ENCODE peak calls at places on chromosomes 5 and 9, in six cellular contexts. One of them, this sample, is unnamed.

GRCh38 chr5:80109549-80110478 is 74.7 kb downstream of the THBS4 start:
- DNase-seq in cardiac muscle cell: peak; percentile 29
- DNase-seq in breast epithelium: no peak
- DNase-seq in prostate gland: no peak
- DNase-seq in colonic mucosa: no peak
- DNase-seq in BE2C: peak; percentile 89
- DNase-seq in this sample: no peak

GRCh38 chr5:109479260-109479860 is 69.6 kb upstream of the PJA2 start:
- DNase-seq in colonic mucosa: no peak
- DNase-seq in BE2C: no peak
- DNase-seq in prostate gland: no peak
- DNase-seq in cardiac muscle cell: peak; percentile 11
- DNase-seq in breast epithelium: no peak
- DNase-seq in this sample: no peak

GRCh38 chr5:176748073-176748966 is 62.0 kb upstream of the UNC5A start:
- DNase-seq in prostate gland: no peak
- DNase-seq in cardiac muscle cell: no peak
- DNase-seq in BE2C: no peak
- DNase-seq in colonic mucosa: no peak
- DNase-seq in breast epithelium: no peak
- DNase-seq in this sample: no peak

GRCh38 chr9:34171753-34172535 is 6.9 kb upstream of the UBAP1 start:
- DNase-seq in prostate gland: no peak
- DNase-seq in breast epithelium: no peak
- DNase-seq in BE2C: no peak
- DNase-seq in colonic mucosa: no peak
- DNase-seq in cardiac muscle cell: no peak
- DNase-seq in this sample: no peak

GRCh38 chr5:91016954-91017690 is 366.0 kb downstream of the ARRDC3 start:
- DNase-seq in colonic mucosa: no peak
- DNase-seq in cardiac muscle cell: no peak
- DNase-seq in prostate gland: no peak
- DNase-seq in breast epithelium: no peak
- DNase-seq in BE2C: no peak
- DNase-seq in this sample: no peak

GRCh38 chr9:99259231-99259918 is 37.3 kb downstream of the SEC61B start:
- DNase-seq in BE2C: peak; percentile 65
- DNase-seq in breast epithelium: peak; percentile 63
- DNase-seq in colonic mucosa: peak; percentile 38
- DNase-seq in cardiac muscle cell: peak; percentile 89
- DNase-seq in prostate gland: peak; percentile 57
- DNase-seq in this sample: peak; percentile 42

GRCh38 chr9:4197548-4197947 is 102.3 kb downstream of the GLIS3 start:
- DNase-seq in BE2C: no peak
- DNase-seq in cardiac muscle cell: peak; percentile 14
- DNase-seq in breast epithelium: no peak
- DNase-seq in colonic mucosa: no peak
- DNase-seq in prostate gland: no peak
- DNase-seq in this sample: no peak

GRCh38 chr9:38278457-38278856 is 114.0 kb upstream of the ALDH1B1 start:
- DNase-seq in cardiac muscle cell: no peak
- DNase-seq in colonic mucosa: peak; percentile 48
- DNase-seq in BE2C: no peak
- DNase-seq in prostate gland: no peak
- DNase-seq in breast epithelium: no peak
- DNase-seq in this sample: peak; percentile 50

GRCh38 chr5:137696481-137696880 is 39.4 kb downstream of the KLHL3 start:
- DNase-seq in cardiac muscle cell: no peak
- DNase-seq in BE2C: no peak
- DNase-seq in prostate gland: no peak
- DNase-seq in colonic mucosa: no peak
- DNase-seq in breast epithelium: no peak
- DNase-seq in this sample: no peak

GRCh38 chr5:169688106-169688505 is 51.0 kb downstream of the DOCK2 start:
- DNase-seq in prostate gland: no peak
- DNase-seq in BE2C: no peak
- DNase-seq in colonic mucosa: no peak
- DNase-seq in breast epithelium: no peak
- DNase-seq in cardiac muscle cell: no peak
- DNase-seq in this sample: no peak

GRCh38 chr5:146880985-146881384 is 2.4 kb upstream of the PPP2R2B start:
- DNase-seq in BE2C: no peak
- DNase-seq in prostate gland: no peak
- DNase-seq in colonic mucosa: no peak
- DNase-seq in breast epithelium: no peak
- DNase-seq in cardiac muscle cell: no peak
- DNase-seq in this sample: no peak

GRCh38 chr9:89564257-89564878 is 40.4 kb upstream of the GADD45G start:
- DNase-seq in colonic mucosa: no peak
- DNase-seq in breast epithelium: no peak
- DNase-seq in cardiac muscle cell: peak; percentile 13
- DNase-seq in BE2C: peak; percentile 59
- DNase-seq in prostate gland: no peak
- DNase-seq in this sample: no peak

GRCh38 chr5:26761040-26761439 is 277.3 kb downstream of the CDH9 start:
- DNase-seq in colonic mucosa: no peak
- DNase-seq in prostate gland: no peak
- DNase-seq in breast epithelium: no peak
- DNase-seq in cardiac muscle cell: peak; percentile 13
- DNase-seq in BE2C: peak; percentile 53
- DNase-seq in this sample: no peak

GRCh38 chr9:2192356-2192979 is 177.3 kb downstream of the SMARCA2 start:
- DNase-seq in colonic mucosa: no peak
- DNase-seq in breast epithelium: no peak
- DNase-seq in BE2C: no peak
- DNase-seq in cardiac muscle cell: no peak
- DNase-seq in prostate gland: no peak
- DNase-seq in this sample: no peak

GRCh38 chr9:87684627-87685204 is 41.2 kb upstream of the CTSL start:
- DNase-seq in colonic mucosa: peak; percentile 73
- DNase-seq in cardiac muscle cell: peak; percentile 57
- DNase-seq in breast epithelium: no peak
- DNase-seq in BE2C: peak; percentile 56
- DNase-seq in prostate gland: peak; percentile 62
- DNase-seq in this sample: peak; percentile 73

GRCh38 chr9:122126340-122127333 is 32.9 kb downstream of the NDUFA8 start:
- DNase-seq in breast epithelium: no peak
- DNase-seq in BE2C: no peak
- DNase-seq in prostate gland: no peak
- DNase-seq in colonic mucosa: no peak
- DNase-seq in cardiac muscle cell: no peak
- DNase-seq in this sample: no peak

GRCh38 chr5:105836263-105836662 is 1834.5 kb downstream of the EFNA5 start:
- DNase-seq in BE2C: no peak
- DNase-seq in breast epithelium: no peak
- DNase-seq in colonic mucosa: no peak
- DNase-seq in prostate gland: no peak
- DNase-seq in cardiac muscle cell: no peak
- DNase-seq in this sample: no peak

GRCh38 chr9:13816837-13817236 is 497.1 kb downstream of the NFIB start:
- DNase-seq in cardiac muscle cell: no peak
- DNase-seq in breast epithelium: no peak
- DNase-seq in BE2C: no peak
- DNase-seq in colonic mucosa: no peak
- DNase-seq in prostate gland: peak; percentile 21
- DNase-seq in this sample: no peak

GRCh38 chr5:5141625-5142527 is 1.7 kb downstream of the ADAMTS16 start:
- DNase-seq in colonic mucosa: peak; percentile 63
- DNase-seq in prostate gland: peak; percentile 73
- DNase-seq in breast epithelium: no peak
- DNase-seq in cardiac muscle cell: peak; percentile 79
- DNase-seq in BE2C: peak; percentile 64
- DNase-seq in this sample: no peak

GRCh38 chr5:121833631-121834420 is 17.9 kb upstream of the FTMT start:
- DNase-seq in prostate gland: no peak
- DNase-seq in BE2C: no peak
- DNase-seq in colonic mucosa: no peak
- DNase-seq in breast epithelium: no peak
- DNase-seq in cardiac muscle cell: no peak
- DNase-seq in this sample: no peak

GRCh38 chr9:137217276-137218211 is 4.5 kb downstream of the RNF208 start:
- DNase-seq in prostate gland: peak; percentile 91
- DNase-seq in breast epithelium: peak; percentile 86
- DNase-seq in BE2C: peak; percentile 81
- DNase-seq in cardiac muscle cell: peak; percentile 76
- DNase-seq in colonic mucosa: peak; percentile 94
- DNase-seq in this sample: peak; percentile 93

GRCh38 chr9:114112778-114113585 is 13.9 kb upstream of the KIF12 start:
- DNase-seq in cardiac muscle cell: no peak
- DNase-seq in breast epithelium: peak; percentile 56
- DNase-seq in BE2C: peak; percentile 55
- DNase-seq in prostate gland: peak; percentile 89
- DNase-seq in colonic mucosa: peak; percentile 64
- DNase-seq in this sample: peak; percentile 79

GRCh38 chr5:154356256-154356655 is 89.5 kb upstream of the SAP30L start:
- DNase-seq in cardiac muscle cell: no peak
- DNase-seq in colonic mucosa: no peak
- DNase-seq in breast epithelium: no peak
- DNase-seq in prostate gland: no peak
- DNase-seq in BE2C: no peak
- DNase-seq in this sample: no peak

GRCh38 chr5:36300181-36300926 is 1.3 kb downstream of the RANBP3L start:
- DNase-seq in breast epithelium: no peak
- DNase-seq in colonic mucosa: no peak
- DNase-seq in cardiac muscle cell: no peak
- DNase-seq in BE2C: no peak
- DNase-seq in prostate gland: peak; percentile 14
- DNase-seq in this sample: no peak

GRCh38 chr5:168646335-168646734 is 67.2 kb upstream of the PANK3 start:
- DNase-seq in breast epithelium: no peak
- DNase-seq in prostate gland: peak; percentile 10
- DNase-seq in BE2C: no peak
- DNase-seq in cardiac muscle cell: no peak
- DNase-seq in colonic mucosa: no peak
- DNase-seq in this sample: no peak

GRCh38 chr9:94812343-94812742 is 85.8 kb downstream of the AOPEP start:
- DNase-seq in prostate gland: no peak
- DNase-seq in breast epithelium: peak; percentile 45
- DNase-seq in cardiac muscle cell: no peak
- DNase-seq in BE2C: no peak
- DNase-seq in colonic mucosa: no peak
- DNase-seq in this sample: no peak
- H3K4me1 ChIP-seq in prostate gland: no peaks in the 10 kb centered on the region
- H3K4me1 ChIP-seq in breast epithelium: no peaks in the 10 kb centered on the region
- H3K4me1 ChIP-seq in cardiac muscle cell: peaks cover 3% of the 10 kb centered on the region
- H3K4me1 ChIP-seq in BE2C: no peaks in the 10 kb centered on the region
- H3K4me1 ChIP-seq in colonic mucosa: no peaks in the 10 kb centered on the region
- H3K4me1 ChIP-seq in this sample: no peaks in the 10 kb centered on the region

GRCh38 chr9:8338249-8338721 is 538.7 kb upstream of the DMAC1 start:
- DNase-seq in prostate gland: no peak
- DNase-seq in breast epithelium: no peak
- DNase-seq in cardiac muscle cell: no peak
- DNase-seq in colonic mucosa: no peak
- DNase-seq in BE2C: no peak
- DNase-seq in this sample: no peak
- TF ChIP-seq CTCF in prostate gland: no peak
- TF ChIP-seq CTCF in breast epithelium: no peak
- TF ChIP-seq CTCF in cardiac muscle cell: no peak
- TF ChIP-seq CTCF in colonic mucosa: no peak
- TF ChIP-seq CTCF in BE2C: no peak
- TF ChIP-seq CTCF in this sample: no peak

GRCh38 chr9:129669141-129669718 is 3.8 kb downstream of the PRRX2 start:
- DNase-seq in breast epithelium: no peak
- DNase-seq in cardiac muscle cell: no peak
- DNase-seq in prostate gland: no peak
- DNase-seq in BE2C: no peak
- DNase-seq in colonic mucosa: no peak
- DNase-seq in this sample: no peak

GRCh38 chr9:129666575-129666974 is 1.1 kb downstream of the PRRX2 start:
- DNase-seq in breast epithelium: no peak
- DNase-seq in colonic mucosa: no peak
- DNase-seq in cardiac muscle cell: no peak
- DNase-seq in BE2C: no peak
- DNase-seq in prostate gland: no peak
- DNase-seq in this sample: no peak

GRCh38 chr9:129667378-129667777 is 1.9 kb downstream of the PRRX2 start:
- DNase-seq in prostate gland: no peak
- DNase-seq in cardiac muscle cell: no peak
- DNase-seq in BE2C: no peak
- DNase-seq in colonic mucosa: no peak
- DNase-seq in breast epithelium: no peak
- DNase-seq in this sample: no peak

GRCh38 chr9:129665814-129666511 is 516 bp downstream of the PRRX2 start:
- DNase-seq in prostate gland: no peak
- DNase-seq in cardiac muscle cell: no peak
- DNase-seq in BE2C: no peak
- DNase-seq in colonic mucosa: no peak
- DNase-seq in breast epithelium: no peak
- DNase-seq in this sample: no peak

DNA sequence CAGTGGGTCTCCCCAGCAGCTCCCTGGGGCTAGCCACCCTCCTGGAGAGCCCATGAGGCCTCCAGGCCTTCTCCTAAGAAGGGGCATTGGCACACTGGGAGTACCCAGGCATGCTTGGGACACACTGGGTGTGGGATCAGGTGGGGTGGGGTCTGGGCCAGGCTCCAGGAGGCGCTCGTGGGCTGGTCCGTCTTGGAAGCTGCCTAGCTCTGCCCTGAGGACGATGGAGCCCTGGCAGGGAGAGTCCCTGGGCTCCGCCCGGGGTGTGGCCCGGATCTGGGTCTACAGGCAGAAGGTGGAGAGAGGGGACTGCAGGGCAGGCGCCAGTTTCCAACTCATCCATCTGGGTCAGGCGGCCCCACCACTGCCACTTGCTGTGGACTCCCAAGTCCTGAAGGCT is 2.4 kb downstream of the PRRX2 start:
- DNase-seq in breast epithelium: no peak
- DNase-seq in BE2C: no peak
- DNase-seq in prostate gland: no peak
- DNase-seq in cardiac muscle cell: no peak
- DNase-seq in colonic mucosa: peak; percentile 52
- DNase-seq in this sample: peak; percentile 29
- H3K4me3 ChIP-seq in breast epithelium: peak overlapping the region; percentile 58
- H3K4me3 ChIP-seq in BE2C: no peak overlapping the region
- H3K4me3 ChIP-seq in prostate gland: no peak overlapping the region
- H3K4me3 ChIP-seq in cardiac muscle cell: no peak overlapping the region
- H3K4me3 ChIP-seq in colonic mucosa: no peak overlapping the region
- H3K4me3 ChIP-seq in this sample: no peak overlapping the region

GRCh38 chr9:109315480-109315879 is 5.4 kb downstream of the EPB41L4B start:
- DNase-seq in BE2C: no peak
- DNase-seq in breast epithelium: no peak
- DNase-seq in colonic mucosa: no peak
- DNase-seq in prostate gland: no peak
- DNase-seq in cardiac muscle cell: no peak
- DNase-seq in this sample: no peak

GRCh38 chr9:109315889-109316640 is 4.8 kb downstream of the EPB41L4B start:
- DNase-seq in cardiac muscle cell: no peak
- DNase-seq in breast epithelium: peak; percentile 91
- DNase-seq in colonic mucosa: peak; percentile 89
- DNase-seq in prostate gland: peak; percentile 96
- DNase-seq in BE2C: no peak
- DNase-seq in this sample: peak; percentile 81

GRCh38 chr9:109313351-109313750 is 7.5 kb downstream of the EPB41L4B start:
- DNase-seq in colonic mucosa: peak; percentile 60
- DNase-seq in BE2C: no peak
- DNase-seq in breast epithelium: no peak
- DNase-seq in cardiac muscle cell: no peak
- DNase-seq in prostate gland: no peak
- DNase-seq in this sample: no peak

GRCh38 chr9:109312783-109313182 is 8.1 kb downstream of the EPB41L4B start:
- DNase-seq in prostate gland: no peak
- DNase-seq in cardiac muscle cell: no peak
- DNase-seq in breast epithelium: no peak
- DNase-seq in colonic mucosa: no peak
- DNase-seq in BE2C: no peak
- DNase-seq in this sample: no peak

GRCh38 chr9:109314011-109314531 is 6.8 kb downstream of the EPB41L4B start:
- DNase-seq in breast epithelium: no peak
- DNase-seq in colonic mucosa: no peak
- DNase-seq in BE2C: no peak
- DNase-seq in prostate gland: no peak
- DNase-seq in cardiac muscle cell: no peak
- DNase-seq in this sample: no peak
- H3K4me1 ChIP-seq in breast epithelium: no peaks in the 10 kb centered on the region
- H3K4me1 ChIP-seq in colonic mucosa: peaks cover 17% of the 10 kb centered on the region
- H3K4me1 ChIP-seq in BE2C: no peaks in the 10 kb centered on the region
- H3K4me1 ChIP-seq in prostate gland: peaks cover 11% of the 10 kb centered on the region
- H3K4me1 ChIP-seq in cardiac muscle cell: no peaks in the 10 kb centered on the region
- H3K4me1 ChIP-seq in this sample: peaks cover 40% of the 10 kb centered on the region

This sample was measured in mucosa of descending colon.